ENCODE peak calls at places on chromosome 2, in ten cellular contexts. L is AG04449; F is ELF-1; B is CD8-positive, alpha-beta T cell; Q is NCI-H1417; I is cardiac muscle cell; E is fibroblast of the aortic adventitia; J is testis; D is T1000; H is fibroblast of lung. G is an unnamed sample.

GRCh38 chr2:106009096-106009495 is 185.0 kb downstream of the UXS1 start:
- DNase-seq in B (no peak), Q (no peak), E (no peak), H (no peak), J (no peak), D (no peak), F (no peak), L (no peak), I (no peak), G (no peak)

GRCh38 chr2:145638675-145639074 is 1118.8 kb upstream of the ZEB2 start:
- DNase-seq in I (no peak), D (no peak), F (no peak), L (no peak), J (no peak), Q (no peak), E (no peak), H (no peak), B (no peak), G (no peak)

GRCh38 chr2:217979151-217979811 is 23.5 kb downstream of the TNS1 start:
- DNase-seq in J (no peak), F (peak), D (no peak), H (peak), B (no peak), Q (no peak), E (peak), L (no peak), I (peak), G (no peak)

GRCh38 chr2:119760876-119761275 is 1.2 kb downstream of the PTPN4 start:
- DNase-seq in L (no peak), D (no peak), H (peak), E (peak), F (no peak), I (peak), J (no peak), Q (no peak), B (no peak), G (no peak)

GRCh38 chr2:42613281-42614064 is 45.0 kb downstream of the MTA3 start:
- DNase-seq in Q (no peak), F (no peak), D (no peak), J (no peak), I (peak), E (peak), H (no peak), B (no peak), L (no peak), G (no peak)

GRCh38 chr2:73289304-73289703 is 4.0 kb downstream of the EGR4 start:
- DNase-seq in H (no peak), L (no peak), J (no peak), E (no peak), D (no peak), B (no peak), F (no peak), I (no peak), Q (no peak), G (no peak)

GRCh38 chr2:73588177-73588576 is 54.0 kb downstream of the NAT8 start:
- DNase-seq in Q (no peak), J (peak), I (peak), H (no peak), E (no peak), D (no peak), F (peak), L (no peak), B (no peak), G (no peak)

GRCh38 chr2:134838143-134838620 is at the start of gene ACMSD:
- DNase-seq in J (no peak), F (no peak), Q (no peak), L (no peak), E (no peak), B (no peak), D (no peak), H (no peak), I (no peak), G (no peak)

GRCh38 chr2:23235292-23235691 is 149.7 kb upstream of the KLHL29 start:
- DNase-seq in B (no peak), D (no peak), H (no peak), J (no peak), F (no peak), I (peak), Q (no peak), L (no peak), E (peak), G (no peak)

GRCh38 chr2:129709030-129709955 is 270.2 kb upstream of the RAB6C start:
- DNase-seq in L (no peak), J (no peak), D (no peak), B (no peak), E (no peak), H (no peak), F (no peak), Q (peak), I (no peak), G (peak)

GRCh38 chr2:231717281-231718180 is 9.2 kb downstream of the PTMA start:
- DNase-seq in H (no peak), Q (peak), B (no peak), L (no peak), J (peak), F (peak), E (no peak), D (peak), I (peak), G (peak)

G was measured in H9.